ENCODE peak calls at places on chromosomes 2 and 18, in four cellular contexts. One of them, this sample, is unnamed.

GRCh38 chr2:11348209-11348749 is 3.8 kb upstream of the ROCK2 start:
- DNase-seq in mesendoderm: no peak
- DNase-seq in H9: no peak
- DNase-seq in IMR-90: no peak
- DNase-seq in this sample: no peak

GRCh38 chr18:56747857-56748256 is 96.7 kb downstream of the WDR7 start:
- DNase-seq in mesendoderm: no peak
- DNase-seq in H9: no peak
- DNase-seq in IMR-90: no peak
- DNase-seq in this sample: no peak

GRCh38 chr2:8000861-8001260 is 681.0 kb upstream of the ID2 start:
- DNase-seq in mesendoderm: no peak
- DNase-seq in H9: no peak
- DNase-seq in IMR-90: peak
- DNase-seq in this sample: no peak

GRCh38 chr18:58413667-58414628 is 214.9 kb downstream of the ALPK2 start:
- DNase-seq in mesendoderm: peak
- DNase-seq in H9: no peak
- DNase-seq in IMR-90: no peak
- DNase-seq in this sample: no peak

GRCh38 chr2:111042772-111043771 is 77.6 kb upstream of the BCL2L11 start:
- DNase-seq in mesendoderm: no peak
- DNase-seq in H9: no peak
- DNase-seq in IMR-90: no peak
- DNase-seq in this sample: no peak

GRCh38 chr2:31414601-31415241 is at the start of gene XDH:
- DNase-seq in mesendoderm: no peak
- DNase-seq in H9: no peak
- DNase-seq in IMR-90: no peak
- DNase-seq in this sample: no peak

GRCh38 chr2:122748552-122749011 is 993.1 kb downstream of the TSN start:
- DNase-seq in mesendoderm: peak
- DNase-seq in H9: peak
- DNase-seq in IMR-90: no peak
- DNase-seq in this sample: peak

GRCh38 chr18:76955529-76956170 is 133.3 kb downstream of the ZNF236 start:
- DNase-seq in mesendoderm: no peak
- DNase-seq in H9: no peak
- DNase-seq in IMR-90: no peak
- DNase-seq in this sample: no peak

GRCh38 chr18:9916067-9916684 is 2.4 kb downstream of the VAPA start:
- DNase-seq in mesendoderm: no peak
- DNase-seq in H9: no peak
- DNase-seq in IMR-90: peak
- DNase-seq in this sample: no peak

GRCh38 chr2:173652311-173652710 is 297.6 kb downstream of the CDCA7 start:
- DNase-seq in mesendoderm: peak
- DNase-seq in H9: no peak
- DNase-seq in IMR-90: peak
- DNase-seq in this sample: no peak

GRCh38 chr2:164625378-164625971 is 4.2 kb upstream of the GRB14 start:
- DNase-seq in mesendoderm: no peak
- DNase-seq in H9: no peak
- DNase-seq in IMR-90: no peak
- DNase-seq in this sample: no peak

GRCh38 chr2:232239956-232240681 is 138.4 kb upstream of the ALPP start:
- DNase-seq in mesendoderm: no peak
- DNase-seq in H9: no peak
- DNase-seq in IMR-90: peak
- DNase-seq in this sample: no peak

GRCh38 chr2:216069028-216069427 is 12.6 kb downstream of the PECR start:
- DNase-seq in mesendoderm: no peak
- DNase-seq in H9: no peak
- DNase-seq in IMR-90: no peak
- DNase-seq in this sample: no peak

GRCh38 chr2:67867735-67868134 is 195.1 kb downstream of the C1D start:
- DNase-seq in mesendoderm: no peak
- DNase-seq in H9: no peak
- DNase-seq in IMR-90: peak
- DNase-seq in this sample: no peak

GRCh38 chr18:79912409-79912991 is 39.0 kb downstream of the SLC66A2 start:
- DNase-seq in mesendoderm: peak
- DNase-seq in H9: peak
- DNase-seq in IMR-90: no peak
- DNase-seq in this sample: no peak

GRCh38 chr2:214138779-214139178 is 272.1 kb upstream of the VWC2L start:
- DNase-seq in mesendoderm: no peak
- DNase-seq in H9: no peak
- DNase-seq in IMR-90: no peak
- DNase-seq in this sample: no peak

GRCh38 chr2:169184074-169184473 is 114.7 kb downstream of the DHRS9 start:
- DNase-seq in mesendoderm: no peak
- DNase-seq in H9: no peak
- DNase-seq in IMR-90: no peak
- DNase-seq in this sample: no peak

GRCh38 chr2:161416294-161416632 is at the start of gene TBR1:
- DNase-seq in mesendoderm: no peak
- DNase-seq in H9: no peak
- DNase-seq in IMR-90: no peak
- DNase-seq in this sample: no peak

GRCh38 chr2:85523906-85524566 is 14.9 kb upstream of the MAT2A start:
- DNase-seq in mesendoderm: peak
- DNase-seq in H9: no peak
- DNase-seq in IMR-90: peak
- DNase-seq in this sample: no peak

GRCh38 chr18:58754544-58755068 is 83.3 kb downstream of the MALT1 start:
- DNase-seq in mesendoderm: no peak
- DNase-seq in H9: no peak
- DNase-seq in IMR-90: no peak
- DNase-seq in this sample: no peak

GRCh38 chr2:133109772-133110171 is 439.8 kb upstream of the LYPD1 start:
- DNase-seq in mesendoderm: no peak
- DNase-seq in H9: no peak
- DNase-seq in IMR-90: peak
- DNase-seq in this sample: no peak

GRCh38 chr2:12397861-12398260 is 318.9 kb upstream of the TRIB2 start:
- DNase-seq in mesendoderm: no peak
- DNase-seq in H9: no peak
- DNase-seq in IMR-90: no peak
- DNase-seq in this sample: no peak

GRCh38 chr18:23137093-23137640 is 1.9 kb downstream of the CABLES1 start:
- DNase-seq in mesendoderm: peak
- DNase-seq in H9: peak
- DNase-seq in IMR-90: no peak
- DNase-seq in this sample: no peak

GRCh38 chr2:181072486-181072885 is 92.1 kb downstream of the UBE2E3 start:
- DNase-seq in mesendoderm: no peak
- DNase-seq in H9: no peak
- DNase-seq in IMR-90: peak
- DNase-seq in this sample: no peak

GRCh38 chr2:112836695-112837117 is at the start of gene IL1B:
- DNase-seq in mesendoderm: no peak
- DNase-seq in H9: no peak
- DNase-seq in IMR-90: peak
- DNase-seq in this sample: no peak

GRCh38 chr2:105643405-105644173 is 101.1 kb upstream of the NCK2 start:
- DNase-seq in mesendoderm: no peak
- DNase-seq in H9: no peak
- DNase-seq in IMR-90: no peak
- DNase-seq in this sample: no peak

GRCh38 chr18:63186934-63187574 is 132.5 kb downstream of the BCL2 start:
- DNase-seq in mesendoderm: no peak
- DNase-seq in H9: no peak
- DNase-seq in IMR-90: no peak
- DNase-seq in this sample: no peak

GRCh38 chr2:164655336-164655735 is 34.1 kb upstream of the GRB14 start:
- DNase-seq in mesendoderm: no peak
- DNase-seq in H9: no peak
- DNase-seq in IMR-90: no peak
- DNase-seq in this sample: no peak

GRCh38 chr2:241720099-241720498 is 14.3 kb upstream of the D2HGDH start:
- DNase-seq in mesendoderm: no peak
- DNase-seq in H9: no peak
- DNase-seq in IMR-90: no peak
- DNase-seq in this sample: no peak

GRCh38 chr2:128091691-128092050 is 671 bp downstream of the UGGT1 start:
- DNase-seq in mesendoderm: no peak
- DNase-seq in H9: no peak
- DNase-seq in IMR-90: peak
- DNase-seq in this sample: no peak

GRCh38 chr2:207953354-207953753 is 72.0 kb downstream of the PLEKHM3 start:
- DNase-seq in mesendoderm: no peak
- DNase-seq in H9: no peak
- DNase-seq in IMR-90: no peak
- DNase-seq in this sample: no peak

GRCh38 chr2:231680992-231681852 is 27.1 kb upstream of the PTMA start:
- DNase-seq in mesendoderm: peak
- DNase-seq in H9: peak
- DNase-seq in IMR-90: peak
- DNase-seq in this sample: no peak

GRCh38 chr2:85437488-85438290 is 19.2 kb downstream of the SH2D6 start:
- DNase-seq in mesendoderm: peak
- DNase-seq in H9: peak
- DNase-seq in IMR-90: peak
- DNase-seq in this sample: no peak

GRCh38 chr2:26018184-26018716 is 15.6 kb upstream of the RAB10 start:
- DNase-seq in mesendoderm: peak
- DNase-seq in H9: peak
- DNase-seq in IMR-90: peak
- DNase-seq in this sample: peak

GRCh38 chr2:27831279-27832050 is 58.7 kb downstream of the RBKS start:
- DNase-seq in mesendoderm: no peak
- DNase-seq in H9: no peak
- DNase-seq in IMR-90: no peak
- DNase-seq in this sample: no peak

GRCh38 chr2:149152597-149152996 is 114.1 kb downstream of the LYPD6B start:
- DNase-seq in mesendoderm: no peak
- DNase-seq in H9: no peak
- DNase-seq in IMR-90: no peak
- DNase-seq in this sample: no peak

GRCh38 chr2:145764631-145765030 is 1244.7 kb upstream of the ZEB2 start:
- DNase-seq in mesendoderm: no peak
- DNase-seq in H9: no peak
- DNase-seq in IMR-90: no peak
- DNase-seq in this sample: no peak

GRCh38 chr2:235651643-235652042 is 157.8 kb downstream of the AGAP1 start:
- DNase-seq in mesendoderm: no peak
- DNase-seq in H9: no peak
- DNase-seq in IMR-90: no peak
- DNase-seq in this sample: no peak

GRCh38 chr2:173264603-173265366 is 89.9 kb upstream of the CDCA7 start:
- DNase-seq in mesendoderm: peak
- DNase-seq in H9: peak
- DNase-seq in IMR-90: no peak
- DNase-seq in this sample: no peak

GRCh38 chr2:98875081-98875728 is 60.8 kb downstream of the CRACDL start:
- DNase-seq in mesendoderm: peak
- DNase-seq in H9: no peak
- DNase-seq in IMR-90: no peak
- DNase-seq in this sample: peak
- H4K5ac ChIP-seq in mesendoderm: no peak
- H4K5ac ChIP-seq in H9: no peak
- H4K5ac ChIP-seq in IMR-90: no peak
- H4K5ac ChIP-seq in this sample: no peak

GRCh38 chr18:12279781-12280531 is 25.8 kb downstream of the CIDEA start:
- DNase-seq in mesendoderm: no peak
- DNase-seq in H9: no peak
- DNase-seq in IMR-90: no peak
- DNase-seq in this sample: no peak

GRCh38 chr18:12282436-12283039 is 25.5 kb upstream of the TUBB6 start:
- DNase-seq in mesendoderm: peak
- DNase-seq in H9: no peak
- DNase-seq in IMR-90: peak
- DNase-seq in this sample: no peak

GRCh38 chr18:12283256-12283655 is 24.8 kb upstream of the TUBB6 start:
- DNase-seq in mesendoderm: peak
- DNase-seq in H9: no peak
- DNase-seq in IMR-90: peak
- DNase-seq in this sample: no peak

GRCh38 chr18:12283666-12284065 is 24.4 kb upstream of the TUBB6 start:
- DNase-seq in mesendoderm: peak
- DNase-seq in H9: no peak
- DNase-seq in IMR-90: no peak
- DNase-seq in this sample: no peak

GRCh38 chr18:12281861-12282260 is 26.2 kb upstream of the TUBB6 start:
- DNase-seq in mesendoderm: peak
- DNase-seq in H9: no peak
- DNase-seq in IMR-90: no peak
- DNase-seq in this sample: no peak
- H4K5ac ChIP-seq in mesendoderm: no peak
- H4K5ac ChIP-seq in H9: no peak
- H4K5ac ChIP-seq in IMR-90: peak
- H4K5ac ChIP-seq in this sample: no peak

DNA sequence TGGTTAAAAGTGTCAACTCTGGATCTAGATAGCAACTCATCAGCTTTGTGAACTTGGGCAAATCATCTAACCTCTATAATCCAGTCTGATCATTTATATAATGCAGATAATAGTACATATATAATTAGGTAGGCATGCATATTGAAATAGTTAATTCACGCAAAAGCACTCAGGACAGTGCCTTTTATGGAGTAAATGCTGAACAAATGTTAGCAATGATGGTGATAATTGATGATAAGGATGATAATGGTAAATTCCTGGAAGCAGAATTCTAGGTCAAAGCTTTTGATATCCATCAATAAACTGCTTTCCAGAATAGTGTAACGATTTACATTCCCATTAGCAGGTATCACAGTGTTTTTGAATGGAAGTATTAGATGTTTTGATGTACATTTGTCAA is 59.7 kb upstream of the CYP26B1 start:
- DNase-seq in mesendoderm: no peak
- DNase-seq in H9: no peak
- DNase-seq in IMR-90: no peak
- DNase-seq in this sample: no peak
- H4K5ac ChIP-seq in mesendoderm: no peak
- H4K5ac ChIP-seq in H9: no peak
- H4K5ac ChIP-seq in IMR-90: no peak
- H4K5ac ChIP-seq in this sample: no peak

DNA sequence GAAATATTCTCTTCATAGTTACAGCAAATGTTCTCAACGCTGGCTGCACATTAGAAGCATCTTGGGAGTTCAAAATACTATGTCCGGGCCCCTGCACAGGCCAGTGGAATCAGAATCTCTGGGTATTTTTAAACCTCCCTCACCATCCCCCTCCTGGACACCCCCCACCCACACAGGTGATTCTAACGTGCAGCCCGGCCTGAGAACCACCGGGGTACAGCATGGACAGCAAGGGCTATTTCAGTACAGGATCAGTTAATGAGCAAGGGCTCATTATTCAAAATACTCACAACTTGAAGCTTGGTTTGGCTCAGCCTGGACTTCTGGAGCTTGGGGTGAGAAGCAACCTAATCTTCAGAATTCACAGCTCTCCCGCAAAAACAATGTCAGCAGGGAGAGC is 31.4 kb downstream of the INO80C start:
- DNase-seq in mesendoderm: peak
- DNase-seq in H9: no peak
- DNase-seq in IMR-90: no peak
- DNase-seq in this sample: no peak
- H4K5ac ChIP-seq in mesendoderm: no peak
- H4K5ac ChIP-seq in H9: no peak
- H4K5ac ChIP-seq in IMR-90: no peak
- H4K5ac ChIP-seq in this sample: no peak